ENCODE peak calls at places on chromosomes 2 and 18, in nine cellular contexts. One of them, this sample, is unnamed.

GRCh38 chr18:74360852-74361640 is 45.4 kb downstream of the C18orf63 start:
- DNase-seq in G401: no peak
- DNase-seq in H4: no peak
- DNase-seq in NCI-H1092: no peak
- DNase-seq in type B pancreatic cell: no peak
- DNase-seq in kidney tubule cell: no peak
- DNase-seq in WTC11: no peak
- DNase-seq in prostate gland: no peak
- DNase-seq in astrocyte of the spinal cord: no peak
- DNase-seq in this sample: no peak

GRCh38 chr2:142989276-142990204 is 112.1 kb downstream of the KYNU start:
- DNase-seq in H4: peak
- DNase-seq in prostate gland: no peak
- DNase-seq in astrocyte of the spinal cord: peak
- DNase-seq in kidney tubule cell: peak
- DNase-seq in NCI-H1092: no peak
- DNase-seq in type B pancreatic cell: no peak
- DNase-seq in G401: peak
- DNase-seq in WTC11: no peak
- DNase-seq in this sample: peak

GRCh38 chr18:49160075-49160930 is 209.5 kb upstream of the SMAD7 start:
- DNase-seq in H4: no peak
- DNase-seq in kidney tubule cell: no peak
- DNase-seq in NCI-H1092: no peak
- DNase-seq in WTC11: no peak
- DNase-seq in astrocyte of the spinal cord: peak
- DNase-seq in type B pancreatic cell: no peak
- DNase-seq in G401: no peak
- DNase-seq in prostate gland: no peak
- DNase-seq in this sample: no peak

GRCh38 chr2:68284896-68285295 is 32.6 kb upstream of the PPP3R1 start:
- DNase-seq in prostate gland: peak
- DNase-seq in type B pancreatic cell: no peak
- DNase-seq in G401: peak
- DNase-seq in WTC11: no peak
- DNase-seq in NCI-H1092: no peak
- DNase-seq in H4: no peak
- DNase-seq in astrocyte of the spinal cord: peak
- DNase-seq in kidney tubule cell: no peak
- DNase-seq in this sample: peak

GRCh38 chr18:6022089-6022444 is 126.7 kb upstream of the TMEM200C start:
- DNase-seq in H4: peak
- DNase-seq in type B pancreatic cell: no peak
- DNase-seq in prostate gland: no peak
- DNase-seq in G401: no peak
- DNase-seq in WTC11: no peak
- DNase-seq in NCI-H1092: no peak
- DNase-seq in kidney tubule cell: no peak
- DNase-seq in astrocyte of the spinal cord: peak
- DNase-seq in this sample: no peak

GRCh38 chr2:236101311-236101950 is 66.8 kb downstream of the GBX2 start:
- DNase-seq in H4: no peak
- DNase-seq in NCI-H1092: no peak
- DNase-seq in prostate gland: no peak
- DNase-seq in astrocyte of the spinal cord: no peak
- DNase-seq in G401: no peak
- DNase-seq in type B pancreatic cell: no peak
- DNase-seq in WTC11: no peak
- DNase-seq in kidney tubule cell: no peak
- DNase-seq in this sample: no peak

GRCh38 chr18:5693637-5694175 is 149.9 kb upstream of the EPB41L3 start:
- DNase-seq in H4: peak
- DNase-seq in type B pancreatic cell: no peak
- DNase-seq in WTC11: no peak
- DNase-seq in astrocyte of the spinal cord: no peak
- DNase-seq in prostate gland: no peak
- DNase-seq in NCI-H1092: no peak
- DNase-seq in kidney tubule cell: no peak
- DNase-seq in G401: peak
- DNase-seq in this sample: no peak

GRCh38 chr2:26720322-26721166 is 28.0 kb downstream of the KCNK3 start:
- DNase-seq in prostate gland: peak
- DNase-seq in kidney tubule cell: peak
- DNase-seq in WTC11: no peak
- DNase-seq in NCI-H1092: peak
- DNase-seq in G401: peak
- DNase-seq in type B pancreatic cell: no peak
- DNase-seq in H4: peak
- DNase-seq in astrocyte of the spinal cord: peak
- DNase-seq in this sample: no peak

GRCh38 chr2:129087133-129087813 is 768.6 kb upstream of the HS6ST1 start:
- DNase-seq in G401: peak
- DNase-seq in astrocyte of the spinal cord: no peak
- DNase-seq in H4: peak
- DNase-seq in prostate gland: no peak
- DNase-seq in WTC11: no peak
- DNase-seq in NCI-H1092: no peak
- DNase-seq in kidney tubule cell: no peak
- DNase-seq in type B pancreatic cell: no peak
- DNase-seq in this sample: no peak

GRCh38 chr2:29314816-29315571 is 199.8 kb downstream of the CLIP4 start:
- DNase-seq in kidney tubule cell: peak
- DNase-seq in NCI-H1092: no peak
- DNase-seq in astrocyte of the spinal cord: peak
- DNase-seq in WTC11: peak
- DNase-seq in H4: peak
- DNase-seq in prostate gland: peak
- DNase-seq in type B pancreatic cell: no peak
- DNase-seq in G401: no peak
- DNase-seq in this sample: no peak

GRCh38 chr18:58225101-58225500 is 181.1 kb downstream of the NEDD4L start:
- DNase-seq in type B pancreatic cell: no peak
- DNase-seq in NCI-H1092: no peak
- DNase-seq in kidney tubule cell: peak
- DNase-seq in astrocyte of the spinal cord: no peak
- DNase-seq in WTC11: no peak
- DNase-seq in prostate gland: no peak
- DNase-seq in G401: no peak
- DNase-seq in H4: no peak
- DNase-seq in this sample: no peak

GRCh38 chr2:46339676-46340459 is 42.7 kb downstream of the EPAS1 start:
- DNase-seq in G401: no peak
- DNase-seq in type B pancreatic cell: no peak
- DNase-seq in H4: no peak
- DNase-seq in kidney tubule cell: no peak
- DNase-seq in WTC11: no peak
- DNase-seq in NCI-H1092: no peak
- DNase-seq in astrocyte of the spinal cord: no peak
- DNase-seq in prostate gland: no peak
- DNase-seq in this sample: no peak

GRCh38 chr2:178397002-178397605 is 53.9 kb downstream of the PRKRA start:
- DNase-seq in G401: peak
- DNase-seq in kidney tubule cell: peak
- DNase-seq in prostate gland: peak
- DNase-seq in H4: peak
- DNase-seq in astrocyte of the spinal cord: peak
- DNase-seq in WTC11: no peak
- DNase-seq in NCI-H1092: no peak
- DNase-seq in type B pancreatic cell: no peak
- DNase-seq in this sample: peak

GRCh38 chr2:100921685-100922161 is 80.4 kb upstream of the RPL31 start:
- DNase-seq in G401: no peak
- DNase-seq in prostate gland: no peak
- DNase-seq in NCI-H1092: no peak
- DNase-seq in H4: no peak
- DNase-seq in astrocyte of the spinal cord: no peak
- DNase-seq in type B pancreatic cell: no peak
- DNase-seq in WTC11: no peak
- DNase-seq in kidney tubule cell: no peak
- DNase-seq in this sample: no peak

GRCh38 chr18:55116855-55117254 is 157.6 kb upstream of the CCDC68 start:
- DNase-seq in G401: no peak
- DNase-seq in prostate gland: no peak
- DNase-seq in NCI-H1092: no peak
- DNase-seq in kidney tubule cell: no peak
- DNase-seq in type B pancreatic cell: no peak
- DNase-seq in WTC11: no peak
- DNase-seq in H4: no peak
- DNase-seq in astrocyte of the spinal cord: no peak
- DNase-seq in this sample: no peak

GRCh38 chr18:57352761-57353136 is 392 bp downstream of the ST8SIA3 start:
- DNase-seq in G401: peak
- DNase-seq in type B pancreatic cell: no peak
- DNase-seq in kidney tubule cell: no peak
- DNase-seq in astrocyte of the spinal cord: no peak
- DNase-seq in WTC11: peak
- DNase-seq in H4: no peak
- DNase-seq in prostate gland: no peak
- DNase-seq in NCI-H1092: no peak
- DNase-seq in this sample: no peak

GRCh38 chr2:230312638-230313037 is 14.4 kb upstream of the SP140L start:
- DNase-seq in type B pancreatic cell: no peak
- DNase-seq in prostate gland: no peak
- DNase-seq in kidney tubule cell: peak
- DNase-seq in WTC11: no peak
- DNase-seq in H4: no peak
- DNase-seq in G401: no peak
- DNase-seq in astrocyte of the spinal cord: peak
- DNase-seq in NCI-H1092: no peak
- DNase-seq in this sample: no peak

GRCh38 chr2:85757860-85758259 is 4.1 kb downstream of the ATOH8 start:
- DNase-seq in NCI-H1092: no peak
- DNase-seq in prostate gland: no peak
- DNase-seq in WTC11: no peak
- DNase-seq in G401: no peak
- DNase-seq in type B pancreatic cell: no peak
- DNase-seq in astrocyte of the spinal cord: no peak
- DNase-seq in H4: no peak
- DNase-seq in kidney tubule cell: no peak
- DNase-seq in this sample: no peak

GRCh38 chr2:53407363-53408080 is 360.1 kb upstream of the CHAC2 start:
- DNase-seq in prostate gland: no peak
- DNase-seq in NCI-H1092: no peak
- DNase-seq in type B pancreatic cell: no peak
- DNase-seq in kidney tubule cell: peak
- DNase-seq in G401: no peak
- DNase-seq in H4: no peak
- DNase-seq in WTC11: no peak
- DNase-seq in astrocyte of the spinal cord: peak
- DNase-seq in this sample: no peak

GRCh38 chr2:217715484-217715883 is 287.3 kb downstream of the TNS1 start:
- DNase-seq in type B pancreatic cell: no peak
- DNase-seq in astrocyte of the spinal cord: no peak
- DNase-seq in WTC11: no peak
- DNase-seq in prostate gland: no peak
- DNase-seq in kidney tubule cell: no peak
- DNase-seq in NCI-H1092: no peak
- DNase-seq in H4: no peak
- DNase-seq in G401: no peak
- DNase-seq in this sample: no peak

GRCh38 chr2:109364212-109364611 is 235.2 kb downstream of the SH3RF3 start:
- DNase-seq in astrocyte of the spinal cord: no peak
- DNase-seq in WTC11: no peak
- DNase-seq in G401: no peak
- DNase-seq in NCI-H1092: no peak
- DNase-seq in H4: no peak
- DNase-seq in type B pancreatic cell: no peak
- DNase-seq in prostate gland: no peak
- DNase-seq in kidney tubule cell: no peak
- DNase-seq in this sample: no peak

GRCh38 chr18:35095983-35096676 is 54.9 kb downstream of the MAPRE2 start:
- DNase-seq in NCI-H1092: no peak
- DNase-seq in WTC11: no peak
- DNase-seq in astrocyte of the spinal cord: peak
- DNase-seq in type B pancreatic cell: no peak
- DNase-seq in kidney tubule cell: peak
- DNase-seq in H4: no peak
- DNase-seq in prostate gland: no peak
- DNase-seq in G401: no peak
- DNase-seq in this sample: no peak

GRCh38 chr2:12721571-12722444 is 5.1 kb downstream of the TRIB2 start:
- DNase-seq in WTC11: no peak
- DNase-seq in prostate gland: no peak
- DNase-seq in kidney tubule cell: no peak
- DNase-seq in type B pancreatic cell: no peak
- DNase-seq in H4: no peak
- DNase-seq in G401: no peak
- DNase-seq in NCI-H1092: no peak
- DNase-seq in astrocyte of the spinal cord: peak
- DNase-seq in this sample: no peak

GRCh38 chr2:88451647-88452150 is 794 bp downstream of the FOXI3 start:
- DNase-seq in H4: no peak
- DNase-seq in kidney tubule cell: no peak
- DNase-seq in type B pancreatic cell: no peak
- DNase-seq in G401: no peak
- DNase-seq in WTC11: peak
- DNase-seq in astrocyte of the spinal cord: no peak
- DNase-seq in NCI-H1092: no peak
- DNase-seq in prostate gland: peak
- DNase-seq in this sample: no peak

GRCh38 chr2:159188449-159188848 is 98.1 kb downstream of the WDSUB1 start:
- DNase-seq in NCI-H1092: no peak
- DNase-seq in prostate gland: no peak
- DNase-seq in type B pancreatic cell: no peak
- DNase-seq in G401: no peak
- DNase-seq in WTC11: no peak
- DNase-seq in astrocyte of the spinal cord: no peak
- DNase-seq in kidney tubule cell: no peak
- DNase-seq in H4: no peak
- DNase-seq in this sample: no peak

GRCh38 chr2:164205347-164205746 is 415.9 kb downstream of the GRB14 start:
- DNase-seq in NCI-H1092: no peak
- DNase-seq in WTC11: no peak
- DNase-seq in prostate gland: no peak
- DNase-seq in type B pancreatic cell: no peak
- DNase-seq in kidney tubule cell: peak
- DNase-seq in G401: no peak
- DNase-seq in astrocyte of the spinal cord: peak
- DNase-seq in H4: peak
- DNase-seq in this sample: no peak

GRCh38 chr18:11147371-11147860 is 2.0 kb downstream of the PIEZO2 start:
- DNase-seq in H4: no peak
- DNase-seq in type B pancreatic cell: no peak
- DNase-seq in prostate gland: no peak
- DNase-seq in kidney tubule cell: no peak
- DNase-seq in astrocyte of the spinal cord: no peak
- DNase-seq in G401: no peak
- DNase-seq in WTC11: peak
- DNase-seq in NCI-H1092: no peak
- DNase-seq in this sample: no peak

GRCh38 chr2:41600460-41600859 is 447.4 kb upstream of the PKDCC start:
- DNase-seq in kidney tubule cell: no peak
- DNase-seq in G401: no peak
- DNase-seq in type B pancreatic cell: no peak
- DNase-seq in WTC11: no peak
- DNase-seq in astrocyte of the spinal cord: peak
- DNase-seq in H4: no peak
- DNase-seq in prostate gland: no peak
- DNase-seq in NCI-H1092: no peak
- DNase-seq in this sample: no peak

GRCh38 chr2:85132834-85133637 is at the start of gene TCF7L1:
- DNase-seq in type B pancreatic cell: peak
- DNase-seq in WTC11: peak
- DNase-seq in G401: peak
- DNase-seq in H4: peak
- DNase-seq in kidney tubule cell: peak
- DNase-seq in prostate gland: peak
- DNase-seq in NCI-H1092: peak
- DNase-seq in astrocyte of the spinal cord: peak
- DNase-seq in this sample: peak

GRCh38 chr18:75478996-75479870 is 51.7 kb upstream of the SMIM21 start:
- DNase-seq in H4: peak
- DNase-seq in astrocyte of the spinal cord: peak
- DNase-seq in type B pancreatic cell: no peak
- DNase-seq in WTC11: no peak
- DNase-seq in G401: peak
- DNase-seq in NCI-H1092: peak
- DNase-seq in kidney tubule cell: peak
- DNase-seq in prostate gland: no peak
- DNase-seq in this sample: peak

GRCh38 chr2:238261718-238262375 is 22.0 kb upstream of the HES6 start:
- DNase-seq in WTC11: no peak
- DNase-seq in H4: no peak
- DNase-seq in prostate gland: no peak
- DNase-seq in astrocyte of the spinal cord: no peak
- DNase-seq in type B pancreatic cell: no peak
- DNase-seq in NCI-H1092: no peak
- DNase-seq in G401: no peak
- DNase-seq in kidney tubule cell: no peak
- DNase-seq in this sample: no peak

This sample was measured in NCI-H1694.